ENCODE peak calls at places on chromosomes 1 and 21, in five cellular contexts. X, D, A, N and G are unnamed samples.

GRCh38 chr1:162859210-162859609 is 1.8 kb downstream of the CCDC190 start:
- DNase-seq in X (no peak), D (no peak), A (no peak), N (no peak), G (no peak)

GRCh38 chr21:40054403-40054802 is 187.2 kb downstream of the PCP4 start:
- DNase-seq in X (peak), D (no peak), A (no peak), N (no peak), G (no peak)

GRCh38 chr1:37752213-37752582 is 12.7 kb downstream of the EPHA10 start:
- DNase-seq in X (no peak), D (no peak), A (no peak), N (peak), G (no peak)

GRCh38 chr1:59667020-59667419 is 147.7 kb upstream of the HOOK1 start:
- DNase-seq in X (no peak), D (no peak), A (no peak), N (no peak), G (no peak)

GRCh38 chr21:28928578-28929124 is 64.0 kb downstream of the LTN1 start:
- DNase-seq in X (no peak), D (no peak), A (no peak), N (no peak), G (no peak)

GRCh38 chr1:7621334-7622219 is 149.5 kb upstream of the VAMP3 start:
- DNase-seq in X (peak), D (no peak), A (no peak), N (no peak), G (no peak)

GRCh38 chr1:57040831-57041230 is 75.0 kb upstream of the C8B start:
- DNase-seq in X (no peak), D (no peak), A (no peak), N (no peak), G (no peak)

GRCh38 chr1:212791261-212791675 is 309 bp downstream of the NSL1 start:
- DNase-seq in X (no peak), D (peak), A (peak), N (no peak), G (peak)

GRCh38 chr1:51666463-51666862 is 49.6 kb downstream of the OSBPL9 start:
- DNase-seq in X (peak), D (peak), A (peak), N (no peak), G (no peak)

GRCh38 chr1:183726825-183727224 is 73.7 kb upstream of the APOBEC4 start:
- DNase-seq in X (no peak), D (no peak), A (no peak), N (no peak), G (no peak)

GRCh38 chr1:184705271-184705670 is 49.4 kb downstream of the EDEM3 start:
- DNase-seq in X (no peak), D (no peak), A (no peak), N (no peak), G (no peak)

GRCh38 chr1:215777370-215777925 is 210.3 kb downstream of the KCTD3 start:
- DNase-seq in X (no peak), D (peak), A (peak), N (no peak), G (no peak)

GRCh38 chr21:25512095-25513086 is 94.9 kb downstream of the MRPL39 start:
- DNase-seq in X (no peak), D (no peak), A (no peak), N (no peak), G (no peak)

GRCh38 chr1:150469291-150469690 is 17.9 kb upstream of the TARS2 start:
- DNase-seq in X (no peak), D (no peak), A (no peak), N (no peak), G (no peak)

GRCh38 chr1:229953736-229954326 is 113.2 kb upstream of the GALNT2 start:
- DNase-seq in X (no peak), D (no peak), A (no peak), N (no peak), G (no peak)

GRCh38 chr1:183674339-183674738 is 21.2 kb upstream of the APOBEC4 start:
- DNase-seq in X (no peak), D (peak), A (no peak), N (no peak), G (no peak)

GRCh38 chr1:202966006-202966904 is 802 bp downstream of the CYB5R1 start:
- DNase-seq in X (no peak), D (no peak), A (no peak), N (no peak), G (no peak)

GRCh38 chr1:153697191-153697872 is 18.8 kb downstream of the NPR1 start:
- DNase-seq in X (peak), D (peak), A (peak), N (no peak), G (peak)

GRCh38 chr1:85628791-85629531 is 48.4 kb downstream of the CCN1 start:
- DNase-seq in X (peak), D (peak), A (peak), N (peak), G (no peak)

GRCh38 chr1:22978299-22978698 is 5.6 kb upstream of the LACTBL1 start:
- DNase-seq in X (peak), D (peak), A (peak), N (no peak), G (no peak)

GRCh38 chr1:905811-906531 is 17.8 kb upstream of the SAMD11 start:
- DNase-seq in X (no peak), D (no peak), A (no peak), N (no peak), G (no peak)

GRCh38 chr21:42004406-42005199 is 5.6 kb downstream of the ZBTB21 start:
- DNase-seq in X (no peak), D (no peak), A (no peak), N (no peak), G (peak)

GRCh38 chr1:155648207-155649147 is 38.5 kb downstream of the MSTO1 start:
- DNase-seq in X (peak), D (peak), A (peak), N (peak), G (peak)

GRCh38 chr21:15472108-15472507 is 257.7 kb upstream of the USP25 start:
- DNase-seq in X (no peak), D (no peak), A (no peak), N (no peak), G (peak)

GRCh38 chr1:1356796-1357401 is 1.5 kb downstream of the MXRA8 start:
- DNase-seq in X (no peak), D (no peak), A (no peak), N (no peak), G (no peak)

GRCh38 chr1:221939598-221939997 is 197.7 kb upstream of the DUSP10 start:
- DNase-seq in X (no peak), D (no peak), A (no peak), N (no peak), G (no peak)

GRCh38 chr1:91768786-91769697 is 116.9 kb downstream of the TGFBR3 start:
- DNase-seq in X (peak), D (peak), A (peak), N (no peak), G (peak)

GRCh38 chr1:41874903-41875411 is 43.8 kb downstream of the HIVEP3 start:
- DNase-seq in X (no peak), D (no peak), A (no peak), N (no peak), G (no peak)

GRCh38 chr1:227428803-227429202 is 110.5 kb upstream of the CDC42BPA start:
- DNase-seq in X (peak), D (peak), A (peak), N (peak), G (no peak)

GRCh38 chr1:23163395-23163794 is 5.3 kb downstream of the LUZP1 start:
- DNase-seq in X (no peak), D (peak), A (no peak), N (no peak), G (no peak)

GRCh38 chr1:29688477-29689365 is 452.4 kb downstream of the PTPRU start:
- DNase-seq in X (peak), D (peak), A (peak), N (no peak), G (no peak)

GRCh38 chr21:23900727-23901126 is 1706.6 kb downstream of the MRPL39 start:
- DNase-seq in X (no peak), D (no peak), A (no peak), N (no peak), G (no peak)

GRCh38 chr1:179589524-179589923 is 2.1 kb upstream of the TDRD5 start:
- DNase-seq in X (peak), D (no peak), A (no peak), N (no peak), G (peak)

GRCh38 chr1:178937770-178938169 is 66.9 kb upstream of the ANGPTL1 start:
- DNase-seq in X (no peak), D (no peak), A (no peak), N (no peak), G (no peak)

GRCh38 chr1:67851800-67852199 is 18.5 kb upstream of the GNG12 start:
- DNase-seq in X (no peak), D (no peak), A (no peak), N (no peak), G (no peak)